ENCODE peak calls at places on chromosomes 11 and 22, in five cellular contexts. U is heart right ventricle; M is effector memory CD4-positive, alpha-beta T cell; Q is suprapubic skin; A is naive thymus-derived CD4-positive, alpha-beta T cell. J is an unnamed sample.

GRCh38 chr11:118618991-118619375 is 11.6 kb downstream of the PHLDB1 start:
- DNase-seq in U (peak), M (no peak), Q (peak), A (no peak), J (no peak)

GRCh38 chr22:25714070-25714469 is 27.9 kb upstream of the MYO18B start:
- DNase-seq in U (no peak), M (no peak), Q (no peak), A (no peak), J (no peak)

GRCh38 chr22:44191036-44191454 is 10.3 kb downstream of the PARVG start:
- DNase-seq in U (no peak), M (no peak), Q (no peak), A (no peak), J (no peak)

GRCh38 chr11:107695446-107695845 is 16.4 kb downstream of the SLN start:
- DNase-seq in U (no peak), M (no peak), Q (no peak), A (no peak), J (no peak)

GRCh38 chr11:87281496-87281895 is 243.8 kb downstream of the TMEM135 start:
- DNase-seq in U (no peak), M (no peak), Q (no peak), A (no peak), J (no peak)

GRCh38 chr11:108958446-108959123 is 293.7 kb downstream of the DDX10 start:
- DNase-seq in U (no peak), M (no peak), Q (no peak), A (no peak), J (no peak)

GRCh38 chr11:59208956-59209355 is 3.8 kb downstream of the MPEG1 start:
- DNase-seq in U (no peak), M (no peak), Q (no peak), A (no peak), J (no peak)

GRCh38 chr11:106420686-106421085 is 343.2 kb downstream of the AASDHPPT start:
- DNase-seq in U (no peak), M (no peak), Q (no peak), A (no peak), J (no peak)

GRCh38 chr11:9362393-9362863 is 22.0 kb upstream of the IPO7 start:
- DNase-seq in U (no peak), M (no peak), Q (no peak), A (no peak), J (no peak)

GRCh38 chr11:10930224-10930960 is 72.5 kb upstream of the ZBED5 start:
- DNase-seq in U (no peak), M (no peak), Q (no peak), A (peak), J (no peak)

GRCh38 chr11:134622458-134622857 is 210.4 kb upstream of the B3GAT1 start:
- DNase-seq in U (no peak), M (no peak), Q (no peak), A (no peak), J (no peak)

GRCh38 chr22:35319244-35319985 is 19.7 kb downstream of the TOM1 start:
- DNase-seq in U (no peak), M (no peak), Q (no peak), A (no peak), J (no peak)

GRCh38 chr11:106262852-106263251 is 185.4 kb downstream of the AASDHPPT start:
- DNase-seq in U (no peak), M (no peak), Q (no peak), A (no peak), J (no peak)

GRCh38 chr22:42757475-42757874 is 36.8 kb upstream of the A4GALT start:
- DNase-seq in U (no peak), M (no peak), Q (no peak), A (no peak), J (no peak)

GRCh38 chr11:33375688-33376311 is 118.6 kb downstream of the HIPK3 start:
- DNase-seq in U (no peak), M (no peak), Q (no peak), A (no peak), J (peak)

GRCh38 chr11:61007383-61007970 is 36.0 kb downstream of the CD6 start:
- DNase-seq in U (peak), M (no peak), Q (no peak), A (no peak), J (peak)

GRCh38 chr22:21445437-21446127 is 21.6 kb upstream of the TMEM191C start:
- DNase-seq in U (peak), M (no peak), Q (no peak), A (no peak), J (no peak)

GRCh38 chr11:11985016-11985715 is 23.3 kb downstream of the DKK3 start:
- DNase-seq in U (no peak), M (no peak), Q (no peak), A (no peak), J (no peak)

GRCh38 chr11:134236834-134237556 is 12.5 kb downstream of the VPS26B start:
- DNase-seq in U (no peak), M (no peak), Q (no peak), A (no peak), J (no peak)

GRCh38 chr11:134611537-134611936 is 199.5 kb upstream of the B3GAT1 start:
- DNase-seq in U (no peak), M (no peak), Q (no peak), A (no peak), J (no peak)

GRCh38 chr11:116973270-116973669 is 125.0 kb downstream of the SIK3 start:
- DNase-seq in U (no peak), M (no peak), Q (no peak), A (no peak), J (no peak)

GRCh38 chr11:132312161-132312560 is 941.7 kb downstream of the NTM start:
- DNase-seq in U (no peak), M (no peak), Q (no peak), A (no peak), J (no peak)

GRCh38 chr11:87120937-87121336 is 83.2 kb downstream of the TMEM135 start:
- DNase-seq in U (no peak), M (no peak), Q (no peak), A (no peak), J (no peak)

GRCh38 chr22:32804036-32804435 is 2.5 kb downstream of the TIMP3 start:
- DNase-seq in U (no peak), M (no peak), Q (no peak), A (no peak), J (no peak)

GRCh38 chr11:3186166-3186953 is 21.2 kb upstream of the OSBPL5 start:
- DNase-seq in U (no peak), M (no peak), Q (no peak), A (no peak), J (no peak)

GRCh38 chr11:27444801-27445215 is 27.8 kb downstream of the LGR4 start:
- DNase-seq in U (no peak), M (no peak), Q (no peak), A (no peak), J (no peak)

GRCh38 chr22:42930810-42931420 is 73.8 kb upstream of the ARFGAP3 start:
- DNase-seq in U (peak), M (no peak), Q (no peak), A (no peak), J (no peak)

GRCh38 chr11:33147559-33147958 is 13.7 kb downstream of the CSTF3 start:
- DNase-seq in U (no peak), M (no peak), Q (no peak), A (no peak), J (no peak)

GRCh38 chr11:61121917-61122316 is 19.6 kb downstream of the CD5 start:
- DNase-seq in U (no peak), M (no peak), Q (no peak), A (no peak), J (no peak)

DNA sequence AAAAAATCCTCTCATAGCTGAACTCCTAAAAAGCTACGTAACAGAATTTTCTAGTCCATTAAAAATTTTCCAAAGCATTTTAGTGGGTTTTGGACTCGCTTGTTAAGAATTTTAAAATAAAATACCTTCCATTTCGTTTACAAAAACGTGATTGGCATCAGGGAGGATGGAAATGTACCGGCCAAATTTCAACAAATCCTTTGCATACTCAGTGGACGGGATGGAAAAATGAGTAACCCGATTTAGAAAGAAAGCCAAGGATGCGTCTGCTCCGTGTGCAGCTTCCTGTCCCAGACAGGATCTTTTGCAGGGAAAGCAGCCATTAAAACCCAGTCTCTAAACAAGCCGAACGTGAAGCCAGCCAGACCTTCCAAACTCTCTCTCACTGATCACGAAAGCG is 15.6 kb downstream of the TMEM184B start:
- DNase-seq in U (no peak), M (no peak), Q (no peak), A (no peak), J (no peak)
- H3K27ac ChIP-seq in U (peak), M (no peak), Q (peak), A (no peak), J (peak)

GRCh38 chr22:49824936-49825335 is 2.7 kb downstream of the BRD1 start:
- DNase-seq in U (no peak), M (no peak), Q (no peak), A (no peak), J (no peak)
- H3K27ac ChIP-seq in U (no peak), M (no peak), Q (no peak), A (peak), J (no peak)

DNA sequence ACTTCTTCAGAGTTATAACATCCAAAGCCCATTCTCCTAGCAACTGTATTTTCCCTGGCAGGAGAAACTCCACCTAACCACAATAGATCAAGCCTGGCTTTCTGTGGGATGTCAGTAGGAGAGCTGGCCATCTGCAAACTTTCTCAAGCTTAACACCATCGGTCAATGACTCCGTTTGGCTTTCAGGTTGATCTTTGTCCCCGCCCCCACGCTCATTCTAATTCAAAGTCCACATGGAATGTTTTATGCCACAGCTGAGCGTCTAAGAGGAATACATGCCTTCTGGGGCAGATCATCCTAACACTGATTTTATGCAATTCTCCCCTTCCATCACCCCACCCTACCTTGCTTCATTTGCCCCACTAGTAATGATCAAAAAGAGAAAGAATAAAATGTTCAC is 4.8 kb downstream of the GVQW3 start:
- DNase-seq in U (no peak), M (no peak), Q (no peak), A (no peak), J (no peak)
- H3K27ac ChIP-seq in U (no peak), M (no peak), Q (no peak), A (no peak), J (no peak)

GRCh38 chr22:30026751-30027150 is 53.5 kb upstream of the HORMAD2 start:
- DNase-seq in U (no peak), M (no peak), Q (no peak), A (no peak), J (no peak)
- H3K27ac ChIP-seq in U (no peak), M (no peak), Q (peak), A (no peak), J (no peak)

J was measured in caudate nucleus.